ENCODE peak calls at places on chromosomes 5 and 9, in eight cellular contexts. T is fibroblast of pulmonary artery, J is upper lobe of right lung, M is HCT116, V is A549, L is PC-3, A is MCF 10A, P is fibroblast of the aortic adventitia. B is an unnamed sample.

GRCh38 chr9:21591221-21592062 is 109.3 kb upstream of the IFNE start:
- DNase-seq in T (peak), J (no peak), M (peak), V (peak), L (peak), A (peak), P (peak), B (no peak)

GRCh38 chr5:2255915-2256645 is 373.4 kb upstream of the IRX4 start:
- DNase-seq in T (no peak), J (peak), M (no peak), V (no peak), L (no peak), A (no peak), P (no peak), B (no peak)

GRCh38 chr5:147216552-147217154 is 18.2 kb upstream of the STK32A start:
- DNase-seq in T (no peak), J (no peak), M (no peak), V (no peak), L (peak), A (peak), P (no peak), B (no peak)

GRCh38 chr9:86639899-86640379 is 285.7 kb upstream of the TUT7 start:
- DNase-seq in T (no peak), J (no peak), M (no peak), V (no peak), L (peak), A (no peak), P (no peak), B (no peak)

GRCh38 chr9:27487128-27487527 is 37.0 kb upstream of the IFNK start:
- DNase-seq in T (no peak), J (no peak), M (no peak), V (no peak), L (no peak), A (no peak), P (no peak), B (no peak)

GRCh38 chr9:138101444-138102234 is 224.1 kb downstream of the CACNA1B start:
- DNase-seq in T (no peak), J (peak), M (no peak), V (no peak), L (no peak), A (no peak), P (no peak), B (peak)

GRCh38 chr5:112388739-112389138 is 30.3 kb downstream of the EPB41L4A start:
- DNase-seq in T (no peak), J (no peak), M (no peak), V (no peak), L (no peak), A (no peak), P (no peak), B (no peak)

GRCh38 chr9:70085241-70085640 is 41.6 kb downstream of the MAMDC2 start:
- DNase-seq in T (peak), J (no peak), M (no peak), V (no peak), L (peak), A (peak), P (peak), B (no peak)

GRCh38 chr5:73218552-73219171 is 45.7 kb downstream of the TMEM174 start:
- DNase-seq in T (peak), J (no peak), M (peak), V (peak), L (peak), A (peak), P (peak), B (no peak)

GRCh38 chr9:136947955-136948510 is 3.0 kb downstream of the C8G start:
- DNase-seq in T (peak), J (peak), M (peak), V (peak), L (peak), A (peak), P (peak), B (no peak)

GRCh38 chr5:146565764-146566163 is 49.8 kb upstream of the GPR151 start:
- DNase-seq in T (peak), J (no peak), M (peak), V (peak), L (peak), A (peak), P (peak), B (peak)

GRCh38 chr5:10674096-10674495 is 86.9 kb downstream of the DAP start:
- DNase-seq in T (no peak), J (no peak), M (no peak), V (no peak), L (no peak), A (no peak), P (no peak), B (no peak)

GRCh38 chr5:172793577-172794488 is 22.8 kb upstream of the DUSP1 start:
- DNase-seq in T (peak), J (peak), M (no peak), V (no peak), L (peak), A (peak), P (peak), B (no peak)

GRCh38 chr5:116766470-116766947 is 191.9 kb upstream of the SEMA6A start:
- DNase-seq in T (peak), J (no peak), M (peak), V (peak), L (peak), A (peak), P (peak), B (no peak)

GRCh38 chr9:14525840-14526239 is 167.4 kb downstream of the ZDHHC21 start:
- DNase-seq in T (no peak), J (no peak), M (no peak), V (no peak), L (no peak), A (no peak), P (no peak), B (no peak)

GRCh38 chr5:114097570-114097969 is 264.3 kb upstream of the KCNN2 start:
- DNase-seq in T (no peak), J (no peak), M (no peak), V (no peak), L (no peak), A (peak), P (no peak), B (no peak)

GRCh38 chr5:132821791-132822190 is 8.7 kb downstream of the SHROOM1 start:
- DNase-seq in T (no peak), J (no peak), M (no peak), V (no peak), L (no peak), A (peak), P (peak), B (no peak)

GRCh38 chr9:114538241-114538640 is 33.0 kb upstream of the WHRN start:
- DNase-seq in T (no peak), J (no peak), M (peak), V (no peak), L (peak), A (peak), P (no peak), B (no peak)

GRCh38 chr5:65811895-65812294 is 89.9 kb downstream of the NLN start:
- DNase-seq in T (no peak), J (no peak), M (peak), V (no peak), L (peak), A (peak), P (peak), B (no peak)

GRCh38 chr5:93599427-93600146 is 16.6 kb downstream of the NR2F1 start:
- DNase-seq in T (no peak), J (no peak), M (no peak), V (no peak), L (no peak), A (no peak), P (no peak), B (no peak)

GRCh38 chr9:89419978-89420394 is 77.9 kb downstream of the SEMA4D start:
- DNase-seq in T (no peak), J (no peak), M (no peak), V (no peak), L (no peak), A (no peak), P (no peak), B (no peak)

GRCh38 chr9:2414465-2414864 is 207.1 kb upstream of the VLDLR start:
- DNase-seq in T (peak), J (no peak), M (no peak), V (no peak), L (peak), A (no peak), P (peak), B (no peak)

DNA sequence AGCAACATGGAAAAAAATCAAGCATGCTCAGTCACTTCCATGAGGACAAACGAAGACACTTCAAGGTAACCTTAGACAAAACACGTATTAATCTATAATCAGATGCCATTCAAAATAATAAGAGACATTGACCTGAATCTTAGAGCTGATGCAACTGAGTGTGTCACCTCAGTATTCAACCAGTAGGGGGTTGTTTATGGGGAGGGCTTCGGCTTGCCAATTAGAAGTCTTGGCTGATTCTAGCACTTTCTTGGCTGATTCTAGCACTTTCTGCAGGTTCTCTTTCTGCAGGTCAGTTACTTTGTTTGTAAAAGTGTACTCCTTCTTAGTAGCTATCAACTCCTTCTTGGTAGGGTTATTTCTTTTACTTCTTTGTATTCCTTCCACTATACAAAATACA is 317.6 kb downstream of the ENC1 start:
- DNase-seq in T (no peak), J (no peak), M (no peak), V (no peak), L (no peak), A (no peak), P (no peak), B (no peak)
- TF ChIP-seq CTCF in T (no peak), J (no peak), M (peak), V (no peak), L (no peak), A (no peak), P (no peak), B (no peak)

GRCh38 chr9:10525972-10526371 is 86.8 kb downstream of the PTPRD start:
- DNase-seq in T (no peak), J (no peak), M (no peak), V (no peak), L (no peak), A (no peak), P (no peak), B (no peak)
- TF ChIP-seq CTCF in T (no peak), J (no peak), M (no peak), V (no peak), L (peak), A (no peak), P (no peak), B (no peak)

GRCh38 chr9:127548352-127548878 is 63.7 kb upstream of the STXBP1 start:
- DNase-seq in T (no peak), J (no peak), M (no peak), V (no peak), L (no peak), A (no peak), P (no peak), B (no peak)
- TF ChIP-seq CTCF in T (no peak), J (no peak), M (no peak), V (no peak), L (no peak), A (no peak), P (no peak), B (no peak)

GRCh38 chr9:101083451-101083850 is 54.9 kb downstream of the PLPPR1 start:
- DNase-seq in T (no peak), J (no peak), M (no peak), V (no peak), L (no peak), A (no peak), P (no peak), B (no peak)
- TF ChIP-seq CTCF in T (no peak), J (no peak), M (no peak), V (no peak), L (no peak), A (no peak), P (no peak), B (no peak)

B was measured in D721Med.